ENCODE peak calls at places on chromosomes 2 and 18, in four cellular contexts. G is mammary epithelial cell, K is OCI-LY7, W is WERI-Rb-1. L is an unnamed sample.

GRCh38 chr2:124018894-124019293 is 6.2 kb upstream of the CNTNAP5 start:
- DNase-seq in G (no peak), W (no peak), K (no peak), L (no peak)

GRCh38 chr18:3816601-3817363 is 366.8 kb downstream of the TGIF1 start:
- DNase-seq in G (peak; percentile 92), W (no peak), K (no peak), L (no peak)

GRCh38 chr2:181742908-181743722 is 62.8 kb upstream of the NEUROD1 start:
- DNase-seq in K (peak; percentile 46), W (peak; percentile 18), G (peak; percentile 55), L (peak; percentile 36)

GRCh38 chr2:98869272-98869641 is 66.8 kb downstream of the CRACDL start:
- DNase-seq in K (no peak), G (peak; percentile 42), W (no peak), L (no peak)

GRCh38 chr2:29766191-29766590 is 155.2 kb downstream of the ALK start:
- DNase-seq in G (peak; percentile 57), W (no peak), K (no peak), L (no peak)

GRCh38 chr2:104538082-104538481 is 315.8 kb upstream of the POU3F3 start:
- DNase-seq in W (no peak), K (no peak), G (no peak), L (no peak)

GRCh38 chr2:105409717-105410116 is 10.9 kb upstream of the FHL2 start:
- DNase-seq in K (no peak), G (peak; percentile 93), W (no peak), L (no peak)

GRCh38 chr18:48813833-48814489 is 136.8 kb downstream of the SMAD7 start:
- DNase-seq in G (no peak), W (peak; percentile 2), K (no peak), L (no peak)

GRCh38 chr2:215960825-215961224 is 52.5 kb downstream of the MREG start:
- DNase-seq in W (no peak), K (no peak), G (no peak), L (no peak)

GRCh38 chr2:205069928-205070327 is 524.7 kb downstream of the PARD3B start:
- DNase-seq in K (no peak), G (no peak), W (no peak), L (no peak)

GRCh38 chr2:1787799-1788477 is 43.6 kb upstream of the PXDN start:
- DNase-seq in K (no peak), W (no peak), G (no peak), L (no peak)

GRCh38 chr18:76480913-76481312 is 14.1 kb downstream of the ZNF516 start:
- DNase-seq in W (no peak), G (no peak), K (no peak), L (no peak)

GRCh38 chr2:26513261-26513660 is 35.3 kb upstream of the OTOF start:
- DNase-seq in K (no peak), W (no peak), G (no peak), L (no peak)

GRCh38 chr2:230899287-230899686 is 25.8 kb downstream of the GPR55 start:
- DNase-seq in G (no peak), W (no peak), K (no peak), L (no peak)

GRCh38 chr2:29343830-29344229 is 228.6 kb downstream of the CLIP4 start:
- DNase-seq in G (no peak), W (no peak), K (no peak), L (no peak)

GRCh38 chr2:42035241-42035640 is 12.6 kb upstream of the PKDCC start:
- DNase-seq in W (no peak), K (no peak), G (no peak), L (no peak)

GRCh38 chr2:16640867-16641266 is 24.8 kb downstream of the CYRIA start:
- DNase-seq in W (peak; percentile 42), K (no peak), G (no peak), L (no peak)

GRCh38 chr18:63320690-63321265 is 1.2 kb upstream of the BCL2 start:
- DNase-seq in G (peak; percentile 17), K (peak; percentile 33), W (peak; percentile 46), L (peak; percentile 59)

GRCh38 chr2:69717902-69718301 is 24.0 kb upstream of the ANXA4 start:
- DNase-seq in W (no peak), G (peak; percentile 49), K (no peak), L (peak; percentile 49)

GRCh38 chr2:223576873-223577272 is 25.3 kb downstream of the SCG2 start:
- DNase-seq in W (no peak), G (peak; percentile 19), K (no peak), L (no peak)

GRCh38 chr2:101360229-101360628 is 27.1 kb downstream of the CREG2 start:
- DNase-seq in K (no peak), G (peak; percentile 89), W (no peak), L (no peak)

GRCh38 chr2:23414876-23415275 is 29.9 kb downstream of the KLHL29 start:
- DNase-seq in K (no peak), G (no peak), W (peak; percentile 92), L (no peak)

GRCh38 chr2:190930411-190930810 is 49.8 kb downstream of the GLS start:
- DNase-seq in G (no peak), K (no peak), W (no peak), L (no peak)

GRCh38 chr2:194203898-194204297 is 1453.1 kb upstream of the SLC39A10 start:
- DNase-seq in G (peak; percentile 33), K (no peak), W (no peak), L (no peak)

GRCh38 chr2:218832520-218832919 is 917 bp upstream of the PRKAG3 start:
- DNase-seq in G (no peak), W (no peak), K (no peak), L (no peak)

GRCh38 chr2:46865181-46865970 is 50.2 kb downstream of the MCFD2 start:
- DNase-seq in W (no peak), G (no peak), K (no peak), L (no peak)

GRCh38 chr2:54574107-54574859 is 118.2 kb downstream of the SPTBN1 start:
- DNase-seq in K (peak; percentile 44), W (no peak), G (peak; percentile 53), L (no peak)

DNA sequence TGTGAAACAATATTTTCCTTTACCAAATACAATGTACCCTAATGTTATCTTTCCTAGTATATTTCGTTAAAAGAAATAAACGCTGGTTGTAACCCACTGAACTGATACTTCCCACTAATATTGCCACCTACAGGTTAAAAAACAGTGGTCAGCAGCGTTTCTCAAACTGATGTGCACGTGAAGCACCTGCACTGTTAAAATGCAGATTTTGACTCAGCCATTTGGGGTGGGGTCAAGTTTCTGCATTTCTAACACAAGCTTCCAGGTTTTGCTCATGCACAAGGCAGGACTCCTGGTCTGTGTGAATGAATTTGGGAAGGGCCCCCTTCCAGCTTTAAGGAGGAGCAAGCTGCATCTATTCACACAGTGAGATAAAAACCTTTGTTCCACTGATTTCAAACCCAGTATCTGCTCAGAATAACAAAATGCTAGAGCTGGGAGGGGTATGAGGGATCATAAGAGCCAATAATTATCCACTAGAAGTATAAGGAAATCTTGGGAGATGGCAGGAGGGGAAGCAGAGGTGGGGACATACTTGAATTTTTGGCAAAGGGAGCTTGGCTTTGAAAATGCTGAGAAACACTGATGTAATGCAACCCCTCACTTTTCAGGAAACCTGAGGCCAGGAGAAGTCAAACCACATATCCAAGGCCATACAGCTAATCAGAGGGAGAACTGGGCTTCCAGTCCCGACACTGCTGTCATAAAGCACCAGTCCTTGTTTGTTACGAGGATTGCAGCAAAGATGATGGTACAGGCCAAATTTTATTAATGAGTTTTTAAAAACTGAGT is 116.2 kb downstream of the RBMS1 start:
- DNase-seq in W (no peak), K (peak; percentile 42), G (no peak), L (no peak)
- TF ChIP-seq CTCF in W (no peak), K (peak; percentile 79), G (no peak), L (peak; percentile 12)

GRCh38 chr18:11950824-11951223 is 30.5 kb upstream of the IMPA2 start:
- DNase-seq in K (no peak), W (no peak), G (no peak), L (no peak)
- TF ChIP-seq CTCF in K (no peak), W (no peak), G (no peak), L (no peak)

GRCh38 chr2:239193426-239193825 is 207.4 kb downstream of the HDAC4 start:
- DNase-seq in G (no peak), K (no peak), W (no peak), L (no peak)

GRCh38 chr2:239192975-239193374 is 207.8 kb downstream of the HDAC4 start:
- DNase-seq in W (no peak), G (no peak), K (no peak), L (no peak)

GRCh38 chr2:239195318-239195871 is 205.4 kb downstream of the HDAC4 start:
- DNase-seq in K (no peak), W (no peak), G (no peak), L (no peak)

GRCh38 chr2:239194731-239195317 is 206.0 kb downstream of the HDAC4 start:
- DNase-seq in K (no peak), G (no peak), W (no peak), L (no peak)

GRCh38 chr2:239193925-239194687 is 206.7 kb downstream of the HDAC4 start:
- DNase-seq in G (no peak), K (no peak), W (no peak), L (no peak)
- TF ChIP-seq CTCF in G (peak; percentile 20), K (peak; percentile 44), W (peak; percentile 44), L (peak; percentile 18)

DNA sequence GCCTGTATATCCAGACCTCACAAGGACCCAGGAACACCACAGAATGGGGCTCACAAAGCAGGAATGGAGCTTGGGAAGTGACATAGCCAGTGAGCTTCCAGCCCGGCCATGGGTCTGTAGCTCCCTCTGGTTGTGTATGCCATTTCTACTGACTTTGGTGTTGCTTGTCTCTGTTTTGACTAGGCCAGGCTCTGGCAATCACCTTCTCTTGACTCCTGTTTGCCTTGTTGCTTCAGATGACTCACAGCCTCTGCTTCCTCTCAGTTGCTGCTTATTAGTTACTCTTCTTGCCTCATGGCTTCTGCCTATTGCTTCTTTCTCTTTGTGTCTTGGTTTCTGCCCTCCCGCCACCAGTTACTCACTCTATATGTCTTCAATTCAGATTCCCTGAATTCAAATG is 15.8 kb upstream of the IER3IP1 start:
- DNase-seq in G (peak; percentile 59), K (no peak), W (no peak), L (no peak)
- TF ChIP-seq CTCF in G (peak; percentile 4), K (no peak), W (no peak), L (peak; percentile 6)

DNA sequence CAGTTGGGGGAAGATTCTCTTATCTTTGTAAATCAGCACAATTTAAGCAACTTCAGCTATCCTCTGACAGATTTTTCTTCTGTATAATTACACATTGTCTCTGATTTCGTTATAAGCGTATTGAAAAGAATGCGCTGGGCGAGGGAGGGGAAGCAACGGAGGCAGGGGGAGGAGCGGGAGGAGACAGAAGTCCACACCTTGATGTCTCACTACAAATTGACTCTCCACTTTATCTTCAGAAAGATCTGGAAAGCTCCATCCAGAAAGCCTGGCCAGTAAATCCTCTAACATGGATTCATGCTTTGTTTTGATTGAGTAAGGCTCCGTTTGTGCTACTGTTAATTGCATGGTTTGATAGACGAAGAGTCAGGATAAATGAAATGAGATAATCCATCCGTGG is 76.6 kb downstream of the SMIM21 start:
- DNase-seq in K (no peak), G (no peak), W (no peak), L (no peak)
- TF ChIP-seq CTCF in K (no peak), G (no peak), W (no peak), L (no peak)

DNA sequence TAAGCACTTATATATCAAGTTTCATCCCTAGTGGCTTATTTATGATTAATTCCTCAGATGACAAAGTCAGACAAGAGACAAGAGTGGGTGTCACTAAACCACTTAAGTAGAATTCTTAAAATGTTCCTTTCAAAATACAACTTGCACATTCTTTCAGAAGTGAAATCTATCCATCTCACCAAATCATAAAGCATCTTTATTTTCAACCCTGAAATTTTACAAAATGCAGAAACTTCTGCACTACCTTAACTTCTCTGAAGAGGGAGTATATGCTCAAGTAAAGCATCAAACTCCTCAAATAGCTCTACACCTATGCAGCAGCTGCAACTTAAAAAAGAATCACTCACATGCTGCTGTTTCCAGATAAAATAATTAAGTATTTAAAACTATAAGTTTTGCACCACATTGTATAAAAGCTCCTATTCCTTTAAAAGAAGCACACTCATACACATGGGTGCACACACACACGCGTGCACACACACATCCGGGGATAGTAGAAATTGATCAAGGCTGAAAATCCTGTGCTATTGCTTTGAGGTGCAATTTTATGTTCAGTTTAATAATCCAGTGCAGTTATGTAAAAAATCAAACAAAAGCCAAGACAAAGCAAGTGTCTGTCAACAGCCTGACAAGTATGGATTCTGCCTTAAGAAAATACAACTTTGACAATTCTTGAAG is 244.5 kb downstream of the TCF4 start:
- DNase-seq in W (no peak), G (peak; percentile 8), K (peak; percentile 26), L (no peak)
- TF ChIP-seq CTCF in W (peak; percentile 21), G (peak; percentile 55), K (peak; percentile 69), L (peak; percentile 60)